ENCODE peak calls at places on chromosomes 16 and 17, in seven cellular contexts. Y is GM06990, J is heart right ventricle, Q is endothelial cell, V is esophagus squamous epithelium, F is lower lobe of right lung, U is mammary epithelial cell. R is an unnamed sample.

GRCh38 chr16:77480671-77481315 is 46.0 kb upstream of the ADAMTS18 start:
- DNase-seq in V (no peak), Q (no peak), F (no peak), U (no peak), Y (no peak), J (no peak), R (no peak)

GRCh38 chr16:52851211-52851740 is 201.4 kb downstream of the CHD9NB start:
- DNase-seq in V (no peak), U (no peak), Q (no peak), J (no peak), F (no peak), Y (no peak), R (no peak)

GRCh38 chr17:82020874-82021727 is 1.6 kb downstream of the CENPX start:
- DNase-seq in Y (peak; percentile 58), Q (peak; percentile 53), J (peak; percentile 71), F (peak; percentile 85), V (no peak), U (peak; percentile 55), R (peak; percentile 84)

GRCh38 chr16:63856537-63856936 is 1265.3 kb downstream of the CDH11 start:
- DNase-seq in U (no peak), F (peak; percentile 66), Q (no peak), Y (no peak), V (no peak), J (no peak), R (no peak)

GRCh38 chr16:77069929-77070328 is 121.1 kb upstream of the MON1B start:
- DNase-seq in Q (no peak), Y (no peak), V (no peak), F (no peak), U (no peak), J (no peak), R (no peak)

GRCh38 chr17:36825113-36825955 is 111.9 kb upstream of the LHX1 start:
- DNase-seq in V (no peak), Y (no peak), F (no peak), U (no peak), Q (no peak), J (no peak), R (no peak)

GRCh38 chr17:47792457-47792856 is 29.1 kb downstream of the OSBPL7 start:
- DNase-seq in J (no peak), Q (no peak), F (no peak), U (no peak), V (no peak), Y (no peak), R (no peak)

GRCh38 chr16:3655030-3655790 is 719 bp downstream of the DNASE1 start:
- DNase-seq in F (peak; percentile 25), U (no peak), Y (no peak), Q (no peak), J (no peak), V (no peak), R (no peak)

DNA sequence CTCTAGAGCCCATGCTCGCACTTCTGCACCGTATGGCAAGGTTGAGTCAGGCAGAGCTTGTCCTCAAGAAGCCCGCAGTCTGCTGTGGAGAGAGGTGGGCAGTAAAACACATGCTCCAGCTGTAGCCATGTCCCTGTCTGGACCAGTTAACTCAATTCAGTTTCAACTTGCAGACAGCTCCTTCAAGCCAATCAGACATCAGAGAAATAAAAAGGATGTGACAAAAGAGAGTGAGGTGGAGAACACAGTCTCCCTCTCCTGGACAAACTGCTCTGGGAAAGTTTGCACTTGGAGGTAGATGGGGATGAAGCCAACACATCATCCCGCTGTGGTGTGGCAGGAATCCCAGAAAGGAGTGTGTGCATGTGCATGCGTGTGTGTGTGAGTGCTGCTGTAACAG is 358.5 kb upstream of the ASIC2 start:
- DNase-seq in V (no peak), Q (no peak), F (no peak), Y (no peak), U (peak; percentile 2), J (no peak), R (no peak)
- TF ChIP-seq CTCF in V (no peak), Q (no peak), F (no peak), Y (no peak), U (no peak), J (no peak), R (no peak)

DNA sequence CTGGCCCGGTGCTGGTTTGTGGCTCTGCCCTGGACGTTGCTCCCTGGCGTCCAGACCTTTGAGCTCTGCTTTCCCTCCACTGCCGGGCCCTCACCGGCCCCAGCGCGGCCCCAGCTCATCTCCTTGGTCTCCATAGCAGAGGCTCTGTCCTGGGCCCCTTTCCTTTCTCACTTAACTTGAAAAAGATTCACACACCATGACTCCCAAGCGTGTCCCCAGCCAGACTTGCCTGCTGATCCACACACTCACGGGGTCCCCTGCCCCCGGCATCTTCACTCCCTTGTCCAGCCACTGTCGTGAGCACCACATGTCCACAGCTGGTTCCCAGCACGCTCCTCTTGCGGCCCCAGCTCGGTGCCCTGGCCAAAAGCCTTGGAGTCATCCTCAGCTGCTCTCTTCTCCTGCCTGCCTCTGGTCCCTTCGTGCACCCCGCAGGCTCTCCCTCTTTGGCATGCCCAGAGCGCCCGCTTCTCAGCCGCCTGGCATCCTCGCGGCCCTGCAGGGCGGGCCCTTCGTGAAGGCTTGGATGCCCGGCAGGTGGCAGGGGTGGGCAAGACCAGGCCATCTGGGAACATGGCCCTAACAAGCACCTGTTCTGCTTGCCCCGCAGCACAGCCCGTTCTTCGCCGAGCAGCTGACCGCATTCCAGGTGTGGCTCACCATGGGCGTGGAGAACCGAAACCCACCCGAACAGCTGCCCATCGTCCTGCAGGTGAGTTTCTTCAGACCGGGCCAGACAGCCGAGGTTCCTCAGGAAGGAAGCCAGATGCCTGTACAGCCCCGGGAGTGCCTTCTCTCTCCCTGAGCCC is 145.6 kb upstream of the CHMP6 start:
- DNase-seq in V (no peak), J (no peak), Q (no peak), F (peak; percentile 37), U (no peak), Y (peak; percentile 74), R (no peak)
- TF ChIP-seq CTCF in V (no peak), J (no peak), Q (no peak), F (no peak), U (no peak), Y (peak; percentile 39), R (no peak)

DNA sequence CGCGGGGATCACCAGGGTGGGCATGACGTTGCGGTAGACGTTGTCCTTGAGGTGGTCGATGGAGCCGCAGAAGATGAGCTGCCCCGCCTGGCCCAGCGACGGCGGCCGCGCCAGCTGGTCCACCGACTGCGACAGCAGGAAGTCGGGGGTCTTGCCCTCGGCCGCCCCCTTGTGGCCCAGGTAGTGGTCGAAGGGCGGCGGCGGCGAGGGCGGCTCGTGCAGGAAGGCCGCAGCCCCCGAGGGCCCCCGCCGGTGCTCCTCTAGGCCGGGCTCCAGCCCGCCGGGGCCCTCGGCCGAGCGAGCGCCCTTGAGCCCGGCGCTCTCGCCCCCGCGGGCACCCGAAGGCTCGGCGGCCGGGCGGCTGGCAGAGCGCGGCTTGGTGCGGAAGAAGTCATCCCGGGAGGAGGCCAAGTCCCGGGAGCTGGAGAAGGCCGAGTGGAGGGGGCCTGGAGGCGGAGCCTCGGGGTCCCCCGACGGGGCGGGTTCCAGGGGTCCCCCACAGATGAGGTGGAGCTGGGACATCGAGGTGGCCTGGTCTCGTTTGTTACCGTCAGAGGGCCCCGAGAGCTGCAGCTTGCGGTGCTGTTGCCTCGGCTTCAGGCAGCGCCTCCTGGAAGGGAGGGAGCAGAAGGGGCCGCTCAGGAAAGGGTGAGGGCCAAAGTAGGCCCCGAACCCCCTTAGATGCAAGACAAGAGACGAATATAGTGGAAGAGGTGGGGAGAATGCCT is 8.9 kb downstream of the FAM171A2 start:
- DNase-seq in J (peak; percentile 70), F (no peak), Q (peak; percentile 84), V (no peak), U (no peak), Y (peak; percentile 75), R (no peak)
- TF ChIP-seq CTCF in J (peak; percentile 35), F (peak; percentile 17), Q (peak; percentile 83), V (peak; percentile 16), U (peak; percentile 10), Y (peak; percentile 50), R (peak; percentile 12)

DNA sequence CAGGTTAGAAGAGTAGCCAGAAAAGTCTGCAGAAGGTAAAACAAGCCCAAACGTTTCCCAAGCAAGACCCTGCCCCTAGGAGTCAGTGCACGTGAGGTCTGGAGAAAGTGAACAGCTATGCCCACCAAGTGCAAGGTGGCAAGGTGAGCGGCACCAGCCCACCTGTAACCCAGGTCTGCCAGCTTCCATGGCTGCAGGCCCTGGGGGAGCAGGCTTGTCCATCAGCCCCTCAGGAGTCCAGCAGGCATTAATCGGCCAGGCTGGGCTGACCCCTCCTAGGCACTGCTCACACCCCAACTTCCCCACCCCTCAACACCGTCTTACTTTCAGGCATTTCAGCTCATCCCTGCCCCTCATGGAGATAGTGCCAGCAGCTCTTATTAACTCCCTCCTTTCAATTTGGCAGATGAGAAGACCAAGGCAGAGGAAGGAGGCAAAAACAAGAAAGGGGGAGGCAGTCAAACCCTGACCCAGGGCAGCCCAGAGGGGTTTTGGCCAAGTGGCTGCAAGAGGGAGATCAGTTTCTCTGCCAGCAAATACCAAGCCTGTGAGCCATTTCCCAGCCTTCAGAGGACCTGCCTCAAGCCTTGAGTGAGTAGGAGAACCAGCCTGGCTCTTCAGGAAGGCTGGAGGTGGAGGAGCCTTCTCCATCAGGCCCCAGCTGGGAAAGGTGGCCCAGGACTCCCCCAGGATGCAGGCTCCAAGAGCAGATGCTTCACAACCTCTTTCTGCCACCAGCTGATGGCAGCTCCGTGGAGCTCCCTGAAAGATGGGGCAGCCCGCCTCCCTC is 14.7 kb downstream of the BEAN1 start:
- DNase-seq in F (no peak), Y (no peak), J (no peak), U (no peak), Q (no peak), V (no peak), R (no peak)
- TF ChIP-seq CTCF in F (no peak), Y (no peak), J (no peak), U (no peak), Q (no peak), V (no peak), R (no peak)

DNA sequence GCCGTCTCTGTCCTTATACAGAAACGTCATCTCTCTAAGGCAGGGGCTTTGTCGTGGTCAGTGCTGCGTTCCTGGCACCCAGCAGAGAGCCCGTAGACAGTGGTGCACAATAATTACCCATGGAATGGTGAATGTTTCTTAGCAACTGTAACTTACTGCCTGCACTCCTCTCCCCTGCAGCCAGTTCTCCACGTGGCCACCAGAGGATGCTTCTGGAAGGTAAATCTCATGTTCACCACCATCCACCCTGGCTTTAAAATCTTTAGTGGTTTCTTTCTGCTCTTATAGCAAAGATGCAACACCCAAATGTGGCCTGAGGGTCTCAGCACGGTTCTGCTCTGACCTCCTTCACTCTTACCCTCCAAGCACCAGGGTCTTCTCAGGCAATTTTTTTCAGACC is 150.8 kb downstream of the GRIN2A start:
- DNase-seq in U (no peak), V (no peak), F (no peak), Q (no peak), J (no peak), Y (no peak), R (no peak)
- TF ChIP-seq CTCF in U (peak; percentile 28), V (no peak), F (no peak), Q (no peak), J (no peak), Y (peak; percentile 8), R (no peak)

R was measured in Calu3.